ENCODE peak calls at places on chromosomes 1 and 21, in four cellular contexts. L is HEK293T, G is GM12878, U is K562. J is an unnamed sample.
A peak's percentile ranks its signal among the peaks of the same experiment; 100 is the strongest.

GRCh38 chr1:4946343-4946742 is 291.9 kb downstream of the AJAP1 start:
- DNase-seq in L (no peak), G (no peak), U (no peak), J (no peak)

GRCh38 chr1:8903908-8904650 is 25.6 kb upstream of the ENO1 start:
- DNase-seq in L (no peak), G (no peak), U (no peak), J (peak; percentile 68)

GRCh38 chr21:38258803-38259485 is 2.2 kb downstream of the KCNJ15 start:
- DNase-seq in L (no peak), G (no peak), U (no peak), J (no peak)

GRCh38 chr21:45323487-45324380 is 36.0 kb upstream of the POFUT2 start:
- DNase-seq in L (no peak), G (no peak), U (no peak), J (no peak)

GRCh38 chr1:26922201-26922729 is 722 bp downstream of the NUDC start:
- DNase-seq in L (no peak), G (no peak), U (no peak), J (no peak)

GRCh38 chr21:40847956-40848355 is 998 bp upstream of the DSCAM start:
- DNase-seq in L (no peak), G (no peak), U (no peak), J (no peak)

GRCh38 chr21:39519835-39520234 is 68.1 kb downstream of the SH3BGR start:
- DNase-seq in L (no peak), G (no peak), U (no peak), J (no peak)

GRCh38 chr21:45868086-45868485 is 113.5 kb upstream of the COL6A1 start:
- DNase-seq in L (no peak), G (no peak), U (no peak), J (no peak)

GRCh38 chr1:230851291-230851691 is 17.0 kb downstream of the C1orf198 start:
- DNase-seq in L (no peak), G (no peak), U (no peak), J (no peak)

GRCh38 chr1:100448371-100448770 is 89.6 kb upstream of the GPR88 start:
- DNase-seq in L (no peak), G (no peak), U (no peak), J (no peak)

GRCh38 chr1:40876436-40876761 is 14.2 kb upstream of the CITED4 start:
- DNase-seq in L (no peak), G (no peak), U (peak; percentile 60), J (no peak)

GRCh38 chr1:68229927-68230812 is 2.2 kb downstream of the WLS start:
- DNase-seq in L (no peak), G (no peak), U (no peak), J (no peak)

GRCh38 chr1:167196185-167196584 is 24.5 kb upstream of the POU2F1 start:
- DNase-seq in L (no peak), G (no peak), U (no peak), J (no peak)

GRCh38 chr1:10904396-10905358 is 107.8 kb upstream of the TARDBP start:
- DNase-seq in L (no peak), G (no peak), U (no peak), J (no peak)

GRCh38 chr21:42471716-42472330 is 24.2 kb downstream of the RSPH1 start:
- DNase-seq in L (no peak), G (no peak), U (no peak), J (no peak)

GRCh38 chr1:230103341-230104173 is 36.5 kb downstream of the GALNT2 start:
- DNase-seq in L (no peak), G (no peak), U (no peak), J (no peak)

GRCh38 chr1:149888160-149888998 is 11.0 kb upstream of the BOLA1 start:
- DNase-seq in L (peak; percentile 74), G (peak; percentile 97), U (peak; percentile 73), J (peak; percentile 76)

GRCh38 chr1:4602536-4603316 is 51.7 kb upstream of the AJAP1 start:
- DNase-seq in L (no peak), G (no peak), U (no peak), J (no peak)

GRCh38 chr1:162091681-162092524 is 22.4 kb downstream of the NOS1AP start:
- DNase-seq in L (no peak), G (no peak), U (no peak), J (peak; percentile 97)

GRCh38 chr1:100538935-100539835 is 1.2 kb downstream of the GPR88 start:
- DNase-seq in L (peak; percentile 56), G (no peak), U (no peak), J (no peak)

GRCh38 chr1:67969446-67969845 is 81.0 kb downstream of the DIRAS3 start:
- DNase-seq in L (no peak), G (no peak), U (no peak), J (no peak)

GRCh38 chr1:28159243-28159642 is 17.2 kb downstream of the PTAFR start:
- DNase-seq in L (no peak), G (no peak), U (no peak), J (peak; percentile 30)

GRCh38 chr1:31791131-31791858 is 24.5 kb downstream of the SPOCD1 start:
- DNase-seq in L (no peak), G (no peak), U (no peak), J (no peak)

GRCh38 chr1:38197566-38197965 is 151.0 kb upstream of the POU3F1 start:
- DNase-seq in L (no peak), G (no peak), U (no peak), J (no peak)

GRCh38 chr1:217134857-217135568 is 411.8 kb upstream of the ESRRG start:
- DNase-seq in L (peak; percentile 51), G (no peak), U (no peak), J (no peak)

GRCh38 chr1:47624531-47624930 is 186.7 kb downstream of the FOXD2 start:
- DNase-seq in L (no peak), G (no peak), U (peak; percentile 31), J (peak; percentile 27)

GRCh38 chr1:9892563-9893528 is 17.2 kb downstream of the CTNNBIP1 start:
- DNase-seq in L (no peak), G (no peak), U (no peak), J (no peak)

GRCh38 chr1:8427986-8428385 is 110.1 kb downstream of the SLC45A1 start:
- DNase-seq in L (no peak), G (no peak), U (no peak), J (no peak)

GRCh38 chr1:212161231-212161781 is 123.9 kb upstream of the PPP2R5A start:
- DNase-seq in L (no peak), G (peak; percentile 25), U (peak; percentile 45), J (no peak)

GRCh38 chr1:32775640-32776337 is 41.4 kb downstream of the YARS1 start:
- DNase-seq in L (no peak), G (no peak), U (no peak), J (no peak)

GRCh38 chr1:53521900-53522552 is 62.8 kb downstream of the DMRTB1 start:
- DNase-seq in L (no peak), G (no peak), U (no peak), J (no peak)

GRCh38 chr1:43705334-43705733 is 2.0 kb upstream of the ST3GAL3 start:
- DNase-seq in L (no peak), G (no peak), U (no peak), J (no peak)

GRCh38 chr1:200866521-200866920 is 6.3 kb upstream of the GPR25 start:
- DNase-seq in L (no peak), G (peak; percentile 98), U (no peak), J (no peak)

DNA sequence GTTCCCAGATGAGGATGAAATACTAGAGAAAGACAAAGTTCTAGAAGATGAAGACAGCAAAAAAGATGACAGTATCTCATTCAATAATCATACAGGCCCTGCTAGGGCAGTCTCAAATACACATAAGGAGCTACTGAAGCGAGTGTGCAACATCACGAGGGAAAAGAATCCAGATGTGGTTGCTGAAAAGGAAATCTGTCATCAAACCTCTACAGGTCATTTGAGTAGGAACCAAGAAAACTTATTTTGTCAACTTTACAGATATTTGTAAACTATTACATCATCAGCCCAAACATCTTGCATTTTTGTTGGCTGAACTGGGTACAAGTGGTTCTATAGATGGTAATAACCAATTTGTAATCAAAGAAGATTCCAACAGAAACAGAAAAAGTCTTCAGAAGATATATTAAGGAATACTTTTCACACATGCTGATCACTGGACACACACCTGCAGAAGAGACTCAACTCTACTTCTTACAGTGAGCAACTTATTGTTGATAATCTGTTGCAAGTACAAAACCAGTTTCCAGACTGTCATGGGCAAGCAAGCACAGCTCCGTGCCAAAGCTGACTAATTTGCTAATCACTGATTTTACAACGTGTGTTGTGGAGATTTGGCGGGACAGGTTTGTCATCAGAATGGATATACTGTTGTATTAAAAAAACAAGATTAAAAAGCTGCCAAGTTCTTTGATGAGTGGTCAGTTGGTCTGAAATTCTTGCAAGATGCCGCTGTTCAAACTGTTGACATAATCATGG is 42.1 kb downstream of the TRIM33 start:
- DNase-seq in L (no peak), G (no peak), U (no peak), J (no peak)
- TF ChIP-seq TARDBP in L (no peak), G (no peak), U (no peak), J (no peak)

GRCh38 chr1:50615036-50615750 is 191.9 kb upstream of the DMRTA2 start:
- DNase-seq in L (no peak), G (no peak), U (no peak), J (no peak)

GRCh38 chr1:50622259-50622658 is 199.0 kb upstream of the DMRTA2 start:
- DNase-seq in L (no peak), G (no peak), U (no peak), J (no peak)

GRCh38 chr1:50620680-50621329 is 197.6 kb upstream of the DMRTA2 start:
- DNase-seq in L (peak; percentile 10), G (no peak), U (no peak), J (peak; percentile 45)
- TF ChIP-seq TARDBP in L (no peak), G (no peak), U (no peak), J (no peak)

DNA sequence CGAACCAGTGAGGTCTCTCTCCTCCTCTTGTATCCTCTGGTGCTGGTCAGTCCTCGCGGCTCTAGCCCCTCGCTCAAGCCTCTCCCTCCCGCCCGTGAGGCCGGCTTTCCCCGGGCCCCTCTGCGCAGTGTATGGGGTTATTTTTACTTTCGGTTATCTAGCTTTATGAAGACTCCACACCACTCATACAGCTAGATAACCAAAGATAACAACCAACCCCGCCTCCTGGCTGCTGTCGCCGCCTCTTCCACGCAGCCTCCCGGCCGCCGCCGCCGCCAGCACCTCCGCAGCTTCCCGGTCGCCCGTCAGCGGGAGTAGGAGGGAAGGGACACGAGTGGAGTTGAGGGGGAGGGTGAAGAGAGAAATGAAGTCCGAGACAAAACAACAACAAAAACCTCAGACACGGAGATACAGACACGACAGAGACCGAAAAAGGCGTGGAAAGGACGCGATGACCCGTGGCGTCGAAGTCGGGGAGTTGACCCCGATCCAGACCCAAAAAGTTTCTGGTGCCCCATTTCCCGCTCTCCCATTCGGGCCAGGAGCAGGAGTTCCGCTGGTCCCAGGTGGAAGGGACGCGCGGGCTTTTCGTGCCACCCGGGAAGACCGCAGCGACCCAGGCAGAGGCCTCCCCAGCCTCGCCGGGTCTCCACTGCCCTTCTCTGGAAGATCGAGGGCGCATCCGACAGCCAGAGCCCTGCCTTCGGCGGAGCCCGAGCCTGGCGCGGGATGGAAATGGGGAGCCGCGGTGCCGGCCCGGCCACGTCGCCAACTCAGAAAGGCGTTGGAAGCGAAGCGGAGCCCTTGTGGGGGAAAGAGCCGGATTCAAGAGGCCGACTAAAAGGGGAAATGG is 51.4 kb downstream of the RHBG start:
- DNase-seq in L (no peak), G (no peak), U (peak; percentile 57), J (no peak)
- TF ChIP-seq TARDBP in L (no peak), G (no peak), U (no peak), J (no peak)

GRCh38 chr1:245365071-245365470 is 210.3 kb downstream of the KIF26B start:
- DNase-seq in L (no peak), G (no peak), U (no peak), J (no peak)
- TF ChIP-seq TARDBP in L (no peak), G (no peak), U (no peak), J (no peak)